ENCODE peak calls at places on chromosomes 2 and 18, in six cellular contexts. One of them, this sample, is unnamed.

GRCh38 chr2:232268631-232269030 is 109.9 kb upstream of the ALPP start:
- DNase-seq in A172: no peak
- DNase-seq in progenitor cell of endocrine pancreas: no peak
- DNase-seq in activated T-helper 1 cell treated with Interleukin-2 at 50 U/mL for 16 hours: no peak
- DNase-seq in M059J: no peak
- DNase-seq in trophoblast cell: no peak
- DNase-seq in this sample: no peak

GRCh38 chr2:69827796-69828540 is 1.5 kb upstream of the GMCL1 start:
- DNase-seq in trophoblast cell: no peak
- DNase-seq in M059J: no peak
- DNase-seq in activated T-helper 1 cell treated with Interleukin-2 at 50 U/mL for 16 hours: no peak
- DNase-seq in progenitor cell of endocrine pancreas: no peak
- DNase-seq in A172: no peak
- DNase-seq in this sample: no peak

GRCh38 chr2:188596054-188596453 is 304.4 kb downstream of the GULP1 start:
- DNase-seq in A172: no peak
- DNase-seq in activated T-helper 1 cell treated with Interleukin-2 at 50 U/mL for 16 hours: no peak
- DNase-seq in progenitor cell of endocrine pancreas: no peak
- DNase-seq in M059J: no peak
- DNase-seq in trophoblast cell: no peak
- DNase-seq in this sample: no peak

GRCh38 chr18:48753741-48754140 is 197.0 kb downstream of the SMAD7 start:
- DNase-seq in trophoblast cell: no peak
- DNase-seq in A172: no peak
- DNase-seq in activated T-helper 1 cell treated with Interleukin-2 at 50 U/mL for 16 hours: no peak
- DNase-seq in M059J: no peak
- DNase-seq in progenitor cell of endocrine pancreas: no peak
- DNase-seq in this sample: no peak

GRCh38 chr2:206915136-206915535 is 24.2 kb upstream of the CPO start:
- DNase-seq in progenitor cell of endocrine pancreas: no peak
- DNase-seq in A172: peak; percentile 89
- DNase-seq in M059J: peak; percentile 85
- DNase-seq in activated T-helper 1 cell treated with Interleukin-2 at 50 U/mL for 16 hours: no peak
- DNase-seq in trophoblast cell: peak; percentile 23
- DNase-seq in this sample: no peak

GRCh38 chr2:209688388-209688787 is 83.2 kb upstream of the UNC80 start:
- DNase-seq in A172: no peak
- DNase-seq in progenitor cell of endocrine pancreas: no peak
- DNase-seq in activated T-helper 1 cell treated with Interleukin-2 at 50 U/mL for 16 hours: no peak
- DNase-seq in M059J: no peak
- DNase-seq in trophoblast cell: no peak
- DNase-seq in this sample: no peak

GRCh38 chr2:10912076-10912731 is 470 bp downstream of the KCNF1 start:
- DNase-seq in activated T-helper 1 cell treated with Interleukin-2 at 50 U/mL for 16 hours: no peak
- DNase-seq in M059J: no peak
- DNase-seq in trophoblast cell: no peak
- DNase-seq in A172: no peak
- DNase-seq in progenitor cell of endocrine pancreas: no peak
- DNase-seq in this sample: no peak

GRCh38 chr2:218284106-218284811 is 8.0 kb downstream of the TMBIM1 start:
- DNase-seq in activated T-helper 1 cell treated with Interleukin-2 at 50 U/mL for 16 hours: peak; percentile 40
- DNase-seq in trophoblast cell: peak; percentile 93
- DNase-seq in A172: peak; percentile 74
- DNase-seq in progenitor cell of endocrine pancreas: no peak
- DNase-seq in M059J: peak; percentile 84
- DNase-seq in this sample: no peak

GRCh38 chr2:23602113-23602512 is 217.1 kb downstream of the KLHL29 start:
- DNase-seq in A172: peak; percentile 66
- DNase-seq in trophoblast cell: peak; percentile 98
- DNase-seq in M059J: peak; percentile 95
- DNase-seq in progenitor cell of endocrine pancreas: no peak
- DNase-seq in activated T-helper 1 cell treated with Interleukin-2 at 50 U/mL for 16 hours: no peak
- DNase-seq in this sample: no peak

GRCh38 chr2:9380702-9381628 is 42.4 kb downstream of the ITGB1BP1 start:
- DNase-seq in progenitor cell of endocrine pancreas: no peak
- DNase-seq in trophoblast cell: no peak
- DNase-seq in A172: peak; percentile 95
- DNase-seq in M059J: peak; percentile 92
- DNase-seq in activated T-helper 1 cell treated with Interleukin-2 at 50 U/mL for 16 hours: no peak
- DNase-seq in this sample: peak; percentile 71

GRCh38 chr2:17171446-17172049 is 346.7 kb downstream of the RAD51AP2 start:
- DNase-seq in trophoblast cell: peak; percentile 37
- DNase-seq in A172: peak; percentile 51
- DNase-seq in M059J: peak; percentile 18
- DNase-seq in activated T-helper 1 cell treated with Interleukin-2 at 50 U/mL for 16 hours: no peak
- DNase-seq in progenitor cell of endocrine pancreas: peak; percentile 42
- DNase-seq in this sample: no peak

GRCh38 chr18:41899535-41899934 is 55.5 kb upstream of the PIK3C3 start:
- DNase-seq in A172: no peak
- DNase-seq in trophoblast cell: no peak
- DNase-seq in activated T-helper 1 cell treated with Interleukin-2 at 50 U/mL for 16 hours: no peak
- DNase-seq in progenitor cell of endocrine pancreas: no peak
- DNase-seq in M059J: no peak
- DNase-seq in this sample: no peak